ENCODE peak calls at places on chromosomes 12 and 14, in four cellular contexts. One of them, this sample, is unnamed.

GRCh38 chr14:68476212-68476964 is 316.5 kb downstream of the ZFP36L1 start:
- DNase-seq in heart left ventricle: peak
- DNase-seq in foreskin keratinocyte: peak
- DNase-seq in OCI-LY7: peak
- DNase-seq in this sample: peak

GRCh38 chr12:112967858-112968257 is 10.5 kb upstream of the OAS2 start:
- DNase-seq in heart left ventricle: no peak
- DNase-seq in foreskin keratinocyte: no peak
- DNase-seq in OCI-LY7: no peak
- DNase-seq in this sample: no peak

GRCh38 chr12:62799766-62800406 is 135.1 kb downstream of the PPM1H start:
- DNase-seq in heart left ventricle: no peak
- DNase-seq in foreskin keratinocyte: no peak
- DNase-seq in OCI-LY7: no peak
- DNase-seq in this sample: no peak

GRCh38 chr14:81127785-81128184 is 93.0 kb downstream of the GTF2A1 start:
- DNase-seq in foreskin keratinocyte: no peak
- DNase-seq in heart left ventricle: no peak
- DNase-seq in OCI-LY7: no peak
- DNase-seq in this sample: no peak

GRCh38 chr14:81366259-81366658 is 33.9 kb downstream of the STON2 start:
- DNase-seq in OCI-LY7: no peak
- DNase-seq in foreskin keratinocyte: peak
- DNase-seq in heart left ventricle: no peak
- DNase-seq in this sample: peak

GRCh38 chr12:118237053-118237665 is 101.2 kb downstream of the PEBP1 start:
- DNase-seq in heart left ventricle: no peak
- DNase-seq in foreskin keratinocyte: no peak
- DNase-seq in OCI-LY7: peak
- DNase-seq in this sample: no peak

GRCh38 chr12:126457776-126458175 is 1392.5 kb downstream of the AACS start:
- DNase-seq in OCI-LY7: no peak
- DNase-seq in foreskin keratinocyte: no peak
- DNase-seq in heart left ventricle: no peak
- DNase-seq in this sample: no peak

GRCh38 chr14:100730530-100730929 is 3.8 kb downstream of the DLK1 start:
- DNase-seq in OCI-LY7: no peak
- DNase-seq in foreskin keratinocyte: no peak
- DNase-seq in heart left ventricle: peak
- DNase-seq in this sample: no peak

GRCh38 chr12:114063435-114063834 is 97.3 kb upstream of the RBM19 start:
- DNase-seq in OCI-LY7: no peak
- DNase-seq in foreskin keratinocyte: no peak
- DNase-seq in heart left ventricle: no peak
- DNase-seq in this sample: no peak

GRCh38 chr12:100422646-100423045 is 51.0 kb upstream of the NR1H4 start:
- DNase-seq in foreskin keratinocyte: no peak
- DNase-seq in OCI-LY7: no peak
- DNase-seq in heart left ventricle: no peak
- DNase-seq in this sample: no peak

GRCh38 chr12:54018608-54018984 is 9.6 kb upstream of the HOXC6 start:
- DNase-seq in foreskin keratinocyte: peak
- DNase-seq in OCI-LY7: peak
- DNase-seq in heart left ventricle: no peak
- DNase-seq in this sample: no peak

GRCh38 chr12:20523658-20524057 is 155.3 kb downstream of the PDE3A start:
- DNase-seq in heart left ventricle: no peak
- DNase-seq in foreskin keratinocyte: no peak
- DNase-seq in OCI-LY7: no peak
- DNase-seq in this sample: no peak

GRCh38 chr12:84637926-84638325 is 274.7 kb downstream of the SLC6A15 start:
- DNase-seq in OCI-LY7: no peak
- DNase-seq in heart left ventricle: no peak
- DNase-seq in foreskin keratinocyte: peak
- DNase-seq in this sample: no peak

GRCh38 chr12:15932975-15933374 is 21.8 kb downstream of the DERA start:
- DNase-seq in OCI-LY7: no peak
- DNase-seq in heart left ventricle: no peak
- DNase-seq in foreskin keratinocyte: no peak
- DNase-seq in this sample: no peak

GRCh38 chr14:92670967-92671366 is 77.5 kb downstream of the LGMN start:
- DNase-seq in OCI-LY7: no peak
- DNase-seq in foreskin keratinocyte: no peak
- DNase-seq in heart left ventricle: no peak
- DNase-seq in this sample: no peak

GRCh38 chr14:99026471-99026870 is 245.5 kb downstream of the BCL11B start:
- DNase-seq in OCI-LY7: peak
- DNase-seq in heart left ventricle: no peak
- DNase-seq in foreskin keratinocyte: peak
- DNase-seq in this sample: no peak

GRCh38 chr12:103640410-103640809 is 53.3 kb downstream of the STAB2 start:
- DNase-seq in foreskin keratinocyte: no peak
- DNase-seq in OCI-LY7: no peak
- DNase-seq in heart left ventricle: no peak
- DNase-seq in this sample: no peak

GRCh38 chr14:32364941-32365340 is 35.8 kb downstream of the AKAP6 start:
- DNase-seq in OCI-LY7: no peak
- DNase-seq in heart left ventricle: no peak
- DNase-seq in foreskin keratinocyte: no peak
- DNase-seq in this sample: no peak

GRCh38 chr12:113479193-113479577 is 7.5 kb upstream of the LHX5 start:
- DNase-seq in foreskin keratinocyte: no peak
- DNase-seq in OCI-LY7: no peak
- DNase-seq in heart left ventricle: no peak
- DNase-seq in this sample: no peak

GRCh38 chr14:69050235-69051184 is 71.4 kb upstream of the ACTN1 start:
- DNase-seq in foreskin keratinocyte: no peak
- DNase-seq in OCI-LY7: peak
- DNase-seq in heart left ventricle: no peak
- DNase-seq in this sample: no peak

GRCh38 chr12:47156167-47156736 is 76.5 kb upstream of the AMIGO2 start:
- DNase-seq in OCI-LY7: no peak
- DNase-seq in foreskin keratinocyte: peak
- DNase-seq in heart left ventricle: peak
- DNase-seq in this sample: no peak

GRCh38 chr12:1618489-1618888 is 10.5 kb upstream of the WNT5B start:
- DNase-seq in foreskin keratinocyte: no peak
- DNase-seq in OCI-LY7: no peak
- DNase-seq in heart left ventricle: no peak
- DNase-seq in this sample: no peak

DNA sequence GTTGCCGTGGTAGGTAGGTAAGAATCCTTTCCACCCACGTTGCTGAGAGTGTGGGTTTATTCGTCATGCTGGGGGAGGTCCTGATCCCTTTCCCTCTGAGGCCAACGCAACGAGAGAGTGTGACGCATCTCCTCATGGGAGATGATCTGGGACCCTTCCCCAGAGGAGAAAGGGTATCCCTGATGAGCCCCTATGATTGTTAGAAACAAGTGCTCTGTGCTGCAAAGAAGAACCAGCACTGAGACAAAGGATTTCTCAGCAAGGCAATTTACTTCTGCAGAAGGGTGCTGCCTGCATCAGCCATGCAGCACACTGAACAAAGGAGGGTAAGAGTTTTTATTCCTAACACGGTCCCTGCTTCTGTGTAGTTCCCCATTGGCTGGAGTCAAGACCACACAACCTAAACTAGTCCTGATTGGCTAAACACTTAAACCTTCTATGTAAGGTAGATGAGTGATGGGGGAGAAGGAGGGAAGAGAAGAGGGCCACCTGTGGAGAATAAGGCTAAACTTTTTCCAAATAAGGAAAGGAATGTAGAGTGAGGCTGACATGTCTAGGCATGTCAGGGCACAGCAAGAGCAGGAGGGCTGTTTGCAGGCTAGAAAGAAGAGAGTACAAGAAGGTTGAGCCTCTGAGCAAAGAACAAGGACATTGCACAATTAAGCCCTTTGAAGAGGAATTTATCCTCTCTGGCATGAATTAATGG is 21.3 kb downstream of the CLEC2A start:
- DNase-seq in foreskin keratinocyte: peak
- DNase-seq in OCI-LY7: peak
- DNase-seq in heart left ventricle: no peak
- DNase-seq in this sample: no peak
- H3K27ac ChIP-seq in foreskin keratinocyte: no peak
- H3K27ac ChIP-seq in OCI-LY7: no peak
- H3K27ac ChIP-seq in heart left ventricle: no peak
- H3K27ac ChIP-seq in this sample: no peak

GRCh38 chr12:89225808-89226368 is 126.4 kb downstream of the DUSP6 start:
- DNase-seq in OCI-LY7: no peak
- DNase-seq in foreskin keratinocyte: peak
- DNase-seq in heart left ventricle: no peak
- DNase-seq in this sample: peak
- H3K27ac ChIP-seq in OCI-LY7: no peak
- H3K27ac ChIP-seq in foreskin keratinocyte: peak
- H3K27ac ChIP-seq in heart left ventricle: no peak
- H3K27ac ChIP-seq in this sample: peak

GRCh38 chr12:26196424-26196722 is 1.0 kb downstream of the SSPN start:
- DNase-seq in heart left ventricle: no peak
- DNase-seq in OCI-LY7: no peak
- DNase-seq in foreskin keratinocyte: no peak
- DNase-seq in this sample: no peak

GRCh38 chr12:26192142-26192541 is 3.2 kb upstream of the SSPN start:
- DNase-seq in heart left ventricle: no peak
- DNase-seq in foreskin keratinocyte: no peak
- DNase-seq in OCI-LY7: no peak
- DNase-seq in this sample: no peak

GRCh38 chr12:26195641-26196423 is 459 bp downstream of the SSPN start:
- DNase-seq in heart left ventricle: peak
- DNase-seq in foreskin keratinocyte: peak
- DNase-seq in OCI-LY7: no peak
- DNase-seq in this sample: no peak

GRCh38 chr12:26195250-26195640 is at the start of gene SSPN:
- DNase-seq in foreskin keratinocyte: peak
- DNase-seq in heart left ventricle: peak
- DNase-seq in OCI-LY7: no peak
- DNase-seq in this sample: no peak

DNA sequence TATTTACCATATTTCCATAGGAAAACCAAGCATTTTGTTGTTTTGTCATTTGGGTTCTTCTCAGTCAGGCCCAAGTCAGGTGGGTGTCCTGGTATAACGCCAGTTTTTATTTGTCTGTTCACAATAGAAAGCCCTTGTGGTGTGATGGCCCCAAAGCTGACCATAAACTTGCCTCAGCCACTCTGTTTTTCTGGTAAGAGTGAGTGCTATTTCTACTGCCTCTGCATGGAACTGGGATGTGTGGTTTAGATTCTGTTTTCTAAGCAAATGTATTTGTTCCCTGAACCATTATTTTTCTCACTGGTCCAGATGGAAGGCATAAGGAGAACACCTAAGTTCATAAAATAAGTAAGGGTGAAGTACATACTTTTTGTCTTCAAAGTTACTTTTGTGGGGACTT is 1.8 kb upstream of the SSPN start:
- DNase-seq in OCI-LY7: no peak
- DNase-seq in heart left ventricle: no peak
- DNase-seq in foreskin keratinocyte: no peak
- DNase-seq in this sample: no peak
- H3K27ac ChIP-seq in OCI-LY7: no peak
- H3K27ac ChIP-seq in heart left ventricle: no peak
- H3K27ac ChIP-seq in foreskin keratinocyte: no peak
- H3K27ac ChIP-seq in this sample: no peak

DNA sequence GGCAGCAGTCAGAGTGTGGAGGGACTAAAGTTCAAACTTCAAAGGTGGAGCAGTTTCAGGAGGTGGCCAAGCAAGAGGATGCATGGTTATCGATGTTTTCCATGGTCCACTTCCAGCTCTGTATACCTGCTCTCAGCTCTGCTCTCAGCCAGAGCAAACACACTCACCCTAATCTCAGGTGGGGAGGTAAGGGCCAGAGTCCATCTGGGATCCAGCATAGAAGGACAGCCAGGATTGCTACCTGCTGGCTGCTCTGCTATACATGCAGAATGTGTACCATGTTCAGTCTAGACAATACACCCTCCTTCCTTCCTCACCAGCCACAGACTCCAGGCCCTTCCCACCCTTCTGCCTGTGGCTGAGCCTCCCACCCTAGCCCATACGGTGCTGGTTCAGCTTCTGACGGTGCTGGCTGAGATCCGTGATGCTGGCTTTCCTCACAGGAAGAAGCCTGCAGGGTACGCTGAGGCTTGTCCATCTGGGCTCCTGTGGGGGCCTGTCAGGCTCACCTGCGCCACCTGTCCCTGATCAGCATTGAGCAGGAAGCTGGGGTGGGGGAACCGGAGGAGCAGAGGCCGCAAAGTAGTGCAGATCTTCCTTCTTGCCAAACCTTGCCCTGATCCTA is 2.4 kb downstream of the CBLN3 start:
- DNase-seq in OCI-LY7: peak
- DNase-seq in foreskin keratinocyte: peak
- DNase-seq in heart left ventricle: no peak
- DNase-seq in this sample: no peak
- H3K27ac ChIP-seq in OCI-LY7: no peak
- H3K27ac ChIP-seq in foreskin keratinocyte: no peak
- H3K27ac ChIP-seq in heart left ventricle: no peak
- H3K27ac ChIP-seq in this sample: peak

DNA sequence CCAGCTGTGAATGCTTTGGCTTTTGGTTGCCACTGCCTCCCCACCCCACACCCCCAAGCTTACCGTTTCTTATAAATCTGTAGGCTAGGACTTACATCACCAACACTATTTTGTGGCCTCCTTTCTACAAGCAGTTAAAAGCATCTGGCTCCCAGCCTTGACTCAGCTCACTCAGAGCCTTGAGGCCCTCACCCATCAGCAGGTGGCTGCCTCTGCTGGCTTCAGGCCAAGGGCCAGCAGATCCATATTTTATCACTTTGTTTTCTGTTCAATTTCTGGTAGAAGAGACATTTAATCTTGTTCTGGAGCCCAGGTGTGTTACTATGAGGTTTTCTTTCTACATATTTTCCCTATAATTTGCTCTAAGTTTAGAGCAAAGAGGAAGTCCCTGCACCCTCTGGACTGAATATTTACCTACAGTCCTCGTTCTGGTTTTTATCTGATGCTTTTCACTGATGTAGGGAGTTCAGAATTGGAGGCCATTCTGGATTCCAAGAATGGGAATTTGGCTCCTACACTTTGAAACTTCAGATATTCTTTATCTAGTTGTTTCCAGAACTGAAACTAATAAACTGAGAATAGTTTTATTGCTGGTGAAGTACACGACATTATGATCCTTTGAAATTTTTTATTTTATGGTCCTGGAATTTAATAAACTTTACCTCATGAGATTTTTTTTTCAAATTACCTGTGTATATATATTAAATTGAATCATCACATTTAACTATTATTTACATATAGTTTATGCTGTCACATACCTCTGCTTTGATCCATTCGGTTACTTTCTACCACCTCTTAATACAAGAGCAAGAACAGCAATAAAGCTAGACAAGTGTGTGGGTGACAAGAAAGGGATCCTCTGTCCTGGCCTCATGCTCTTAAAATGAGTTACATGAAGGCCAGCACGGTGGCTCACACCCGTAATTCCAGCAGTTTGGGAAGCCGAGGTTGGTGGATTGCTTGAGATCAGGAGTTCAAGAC is 22.2 kb downstream of the PLBD1 start:
- DNase-seq in OCI-LY7: peak
- DNase-seq in heart left ventricle: no peak
- DNase-seq in foreskin keratinocyte: no peak
- DNase-seq in this sample: no peak
- H3K27ac ChIP-seq in OCI-LY7: no peak
- H3K27ac ChIP-seq in heart left ventricle: no peak
- H3K27ac ChIP-seq in foreskin keratinocyte: no peak
- H3K27ac ChIP-seq in this sample: no peak